ENCODE peak calls at places on chromosomes 1 and 21, in six cellular contexts. N is SJSA1, Q is body of pancreas, J is A549, K is HCT116, L is thoracic aorta. S is an unnamed sample.

GRCh38 chr1:31703431-31704260 is at the start of gene COL16A1:
- DNase-seq in N (peak; percentile 83), Q (peak; percentile 60), J (no peak), K (no peak), L (peak; percentile 24), S (no peak)

GRCh38 chr1:240404286-240404685 is 207.7 kb downstream of the GREM2 start:
- DNase-seq in N (no peak), Q (no peak), J (no peak), K (no peak), L (no peak), S (no peak)

GRCh38 chr1:228889289-228889688 is 154.0 kb downstream of the RHOU start:
- DNase-seq in N (no peak), Q (no peak), J (no peak), K (no peak), L (no peak), S (no peak)

GRCh38 chr1:21184266-21184665 is 7.6 kb upstream of the EIF4G3 start:
- DNase-seq in N (no peak), Q (no peak), J (no peak), K (no peak), L (no peak), S (no peak)

GRCh38 chr1:207811319-207811718 is 59.5 kb downstream of the CD46 start:
- DNase-seq in N (no peak), Q (no peak), J (no peak), K (no peak), L (no peak), S (peak; percentile 9)

GRCh38 chr1:207935166-207935583 is 24.2 kb upstream of the CD34 start:
- DNase-seq in N (no peak), Q (no peak), J (no peak), K (no peak), L (no peak), S (no peak)

GRCh38 chr1:168752171-168752570 is 23.2 kb upstream of the DPT start:
- DNase-seq in N (no peak), Q (no peak), J (peak; percentile 49), K (no peak), L (no peak), S (no peak)

GRCh38 chr1:7847599-7847998 is 5.3 kb downstream of the UTS2 start:
- DNase-seq in N (no peak), Q (no peak), J (no peak), K (no peak), L (no peak), S (no peak)

GRCh38 chr1:179953974-179954493 is 576 bp upstream of the CEP350 start:
- DNase-seq in N (no peak), Q (peak; percentile 21), J (peak; percentile 18), K (no peak), L (no peak), S (peak; percentile 41)

GRCh38 chr1:5993553-5994510 is 1.6 kb upstream of the NPHP4 start:
- DNase-seq in N (no peak), Q (no peak), J (no peak), K (no peak), L (no peak), S (no peak)

GRCh38 chr1:117120774-117121588 is 568 bp downstream of the TRIM45 start:
- DNase-seq in N (no peak), Q (no peak), J (peak; percentile 10), K (no peak), L (no peak), S (peak; percentile 14)

GRCh38 chr1:147812799-147813198 is 52.4 kb upstream of the GJA5 start:
- DNase-seq in N (no peak), Q (no peak), J (no peak), K (no peak), L (no peak), S (no peak)

GRCh38 chr1:44508397-44508745 is 103.3 kb downstream of the RNF220 start:
- DNase-seq in N (no peak), Q (no peak), J (no peak), K (no peak), L (no peak), S (no peak)

GRCh38 chr1:156383023-156383422 is 14.0 kb downstream of the RHBG start:
- DNase-seq in N (peak; percentile 65), Q (peak; percentile 65), J (peak; percentile 88), K (peak; percentile 45), L (no peak), S (peak; percentile 95)

GRCh38 chr1:240149488-240150094 is 57.9 kb downstream of the FMN2 start:
- DNase-seq in N (no peak), Q (no peak), J (peak; percentile 22), K (no peak), L (no peak), S (no peak)

GRCh38 chr1:72119491-72119890 is 162.8 kb downstream of the NEGR1 start:
- DNase-seq in N (no peak), Q (no peak), J (no peak), K (no peak), L (no peak), S (no peak)

GRCh38 chr1:53398091-53398490 is 61.1 kb upstream of the DMRTB1 start:
- DNase-seq in N (peak; percentile 13), Q (no peak), J (no peak), K (no peak), L (no peak), S (peak; percentile 1)

DNA sequence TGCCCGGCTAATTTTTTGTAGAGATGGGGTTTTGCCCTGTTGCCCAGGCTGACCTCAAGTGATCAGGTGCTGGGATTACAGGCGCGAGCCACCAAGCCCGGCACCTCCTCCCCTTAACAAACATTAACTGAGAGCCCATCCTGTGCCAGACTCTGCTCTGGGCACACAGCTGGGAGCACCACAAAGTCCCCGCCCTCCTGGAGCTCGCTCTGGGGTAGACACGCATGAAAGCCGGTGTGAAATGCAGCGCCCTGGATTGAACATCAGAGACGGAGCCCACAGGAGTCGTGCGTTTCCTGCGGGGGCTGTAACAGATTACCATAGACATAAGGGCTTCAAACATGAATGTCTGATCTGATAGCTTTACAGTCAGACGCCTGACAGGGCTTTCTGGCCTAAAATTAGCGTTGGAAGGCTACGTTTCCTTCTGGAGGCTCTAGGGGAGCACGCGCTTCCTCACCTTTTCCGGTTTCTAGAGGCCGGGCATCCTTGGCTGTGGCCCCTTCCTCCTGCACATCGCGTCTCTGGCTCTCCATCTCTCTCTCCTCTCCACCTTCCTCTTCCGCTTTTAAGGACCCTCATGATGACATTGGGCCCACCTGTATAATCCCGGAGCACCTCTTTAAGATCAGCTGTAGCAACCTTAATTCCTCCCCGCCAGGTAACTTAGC is 14.4 kb downstream of the SLC27A3 start:
- DNase-seq in N (no peak), Q (peak; percentile 68), J (no peak), K (no peak), L (no peak), S (peak; percentile 36)
- H3K27ac ChIP-seq in N (no peak overlapping the region), Q (peak overlapping the region; percentile 52), J (no peak overlapping the region), K (no peak overlapping the region), L (peak overlapping the region; percentile 99), S (no peak overlapping the region)

DNA sequence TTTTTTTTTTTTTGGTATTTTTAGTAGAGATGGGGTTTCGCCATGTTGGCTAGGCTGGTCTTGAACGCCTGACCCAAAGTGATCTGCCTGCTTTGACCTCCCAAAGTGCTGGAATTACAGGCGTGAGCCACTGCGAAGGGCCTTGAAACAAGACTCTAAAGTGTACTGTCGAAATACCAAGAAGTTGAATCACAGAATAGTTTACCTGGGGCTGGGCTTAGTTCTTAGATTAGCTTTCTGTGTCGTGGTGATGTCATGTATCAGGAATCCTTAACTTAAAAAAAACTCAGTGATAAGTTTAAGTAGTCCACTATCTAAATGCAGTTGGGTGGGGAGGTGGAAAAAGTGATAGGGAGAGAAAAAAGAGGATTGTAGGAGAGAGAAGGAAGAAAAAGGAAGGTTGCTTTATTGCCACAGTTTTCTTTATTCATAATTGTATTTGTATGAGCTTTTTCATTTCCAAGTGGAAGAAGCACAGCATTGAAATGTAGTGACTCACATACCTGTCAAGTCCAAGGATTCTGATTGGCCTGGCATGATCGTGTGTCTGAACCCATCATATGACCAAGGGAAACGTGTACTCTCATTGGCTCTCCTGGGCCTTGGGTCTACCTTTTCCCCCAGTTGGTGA is 13.4 kb downstream of the ITSN1 start:
- DNase-seq in N (peak; percentile 89), Q (peak; percentile 25), J (peak; percentile 54), K (peak; percentile 96), L (no peak), S (no peak)
- H3K27ac ChIP-seq in N (peak overlapping the region; percentile 82), Q (peak overlapping the region; percentile 37), J (peak overlapping the region; percentile 88), K (peak overlapping the region; percentile 89), L (peak overlapping the region; percentile 56), S (no peak overlapping the region)

DNA sequence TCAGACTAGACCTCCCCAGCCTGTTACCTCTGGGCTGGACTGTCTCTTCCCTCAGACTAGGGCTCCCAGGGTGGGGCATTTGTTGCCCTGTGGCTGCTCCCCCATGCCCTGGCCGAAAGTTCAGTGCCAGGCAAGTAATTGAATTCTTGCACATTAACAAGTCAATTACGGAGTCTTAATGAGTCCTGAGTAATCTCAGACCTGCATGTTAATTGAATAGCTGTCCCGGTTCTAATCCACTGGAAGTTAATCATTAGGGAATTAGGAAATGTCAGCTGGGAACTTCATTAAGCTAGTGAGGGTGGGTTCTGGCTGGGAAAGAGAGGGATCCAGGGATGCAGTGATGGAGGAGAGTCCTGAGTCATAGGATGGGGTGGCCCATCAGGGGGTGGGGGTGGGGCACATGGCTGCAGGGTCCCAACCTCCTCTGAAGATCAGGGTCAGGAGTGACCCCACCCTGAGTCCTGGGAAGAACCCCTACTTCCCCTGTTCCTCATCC is 47.1 kb upstream of the CSF3R start:
- DNase-seq in N (no peak), Q (no peak), J (no peak), K (no peak), L (no peak), S (no peak)
- H3K27ac ChIP-seq in N (no peak overlapping the region), Q (no peak overlapping the region), J (no peak overlapping the region), K (no peak overlapping the region), L (no peak overlapping the region), S (no peak overlapping the region)

GRCh38 chr21:44993321-44994015 is 53.6 kb downstream of the SLX9 start:
- DNase-seq in N (no peak), Q (no peak), J (no peak), K (no peak), L (no peak), S (no peak)

GRCh38 chr21:44990921-44991320 is 51.1 kb downstream of the SLX9 start:
- DNase-seq in N (no peak), Q (no peak), J (no peak), K (no peak), L (no peak), S (no peak)

GRCh38 chr21:44989943-44990780 is 50.3 kb downstream of the SLX9 start:
- DNase-seq in N (no peak), Q (no peak), J (no peak), K (no peak), L (no peak), S (no peak)

GRCh38 chr21:44992608-44993031 is 52.8 kb downstream of the SLX9 start:
- DNase-seq in N (no peak), Q (no peak), J (no peak), K (no peak), L (no peak), S (no peak)

DNA sequence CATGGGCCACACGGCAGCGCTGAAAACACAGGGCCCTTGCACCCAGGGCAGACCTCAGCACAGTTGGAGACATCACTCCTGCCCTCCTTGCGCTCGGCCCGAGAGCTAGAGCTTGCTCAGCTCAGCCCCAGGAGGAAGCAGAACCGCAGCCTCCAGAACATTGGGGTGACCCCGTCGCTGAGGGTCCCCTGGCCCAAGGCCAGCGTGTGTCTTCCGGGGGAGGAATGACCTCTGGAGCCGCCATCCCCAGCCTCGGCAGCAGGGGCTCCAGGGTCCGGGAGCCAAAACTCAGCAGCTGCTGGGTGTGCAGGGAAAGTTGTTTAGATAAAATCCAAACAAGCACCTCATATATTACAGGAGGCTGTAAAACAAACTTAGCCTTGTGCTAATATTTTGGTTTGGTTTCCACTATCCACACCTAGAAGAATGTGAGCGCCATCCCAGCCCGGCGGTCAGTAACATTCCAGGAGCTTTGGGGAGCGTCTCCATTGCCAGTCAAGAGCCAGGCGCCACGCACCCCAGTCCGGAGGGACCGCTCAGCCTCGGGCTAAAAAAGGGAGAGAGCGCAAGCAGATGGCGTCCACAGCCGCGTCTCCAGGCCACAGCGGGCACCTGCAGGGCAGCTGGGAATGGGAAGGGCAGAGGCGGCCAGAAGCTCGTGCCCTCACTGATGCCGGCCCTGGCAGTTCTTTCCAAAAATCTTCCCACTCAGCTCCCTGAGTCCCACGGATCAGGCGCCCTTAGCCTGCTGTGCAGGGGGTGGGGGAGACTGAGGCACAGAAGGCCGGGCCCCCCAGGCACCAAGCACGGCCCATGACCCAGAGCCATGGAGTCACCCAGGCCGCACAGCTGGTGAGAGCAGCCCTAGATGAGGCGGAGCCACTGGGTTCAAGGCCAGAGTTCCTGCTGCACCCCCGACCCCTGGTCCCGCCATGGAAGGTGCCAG is 52.0 kb downstream of the SLX9 start:
- DNase-seq in N (no peak), Q (no peak), J (no peak), K (no peak), L (no peak), S (no peak)
- H3K27ac ChIP-seq in N (no peak overlapping the region), Q (no peak overlapping the region), J (no peak overlapping the region), K (no peak overlapping the region), L (no peak overlapping the region), S (no peak overlapping the region)